ENCODE peak calls at places on chromosomes 16 and 17, in four cellular contexts. N is mucosa of descending colon, Q is cardiac muscle cell, V is BE2C. B is an unnamed sample. For H3K36me3, the result is how much of the 10 kb centered on the place peaks cover.

GRCh38 chr17:9115446-9116265 is 94.3 kb downstream of the NTN1 start:
- DNase-seq in N (peak), Q (peak), V (no peak), B (no peak)

GRCh38 chr16:20385844-20386832 is 18.4 kb downstream of the PDILT start:
- DNase-seq in N (no peak), Q (peak), V (peak), B (no peak)

GRCh38 chr17:10087333-10087732 is 111.1 kb downstream of the GAS7 start:
- DNase-seq in N (no peak), Q (peak), V (no peak), B (no peak)

GRCh38 chr17:49913226-49914095 is 55.5 kb upstream of the DLX4 start:
- DNase-seq in N (no peak), Q (peak), V (no peak), B (no peak)

GRCh38 chr16:49608801-49609200 is 235.2 kb downstream of the C16orf78 start:
- DNase-seq in N (no peak), Q (peak), V (peak), B (no peak)

GRCh38 chr17:27818311-27819170 is 18.2 kb upstream of the NOS2 start:
- DNase-seq in N (peak), Q (peak), V (no peak), B (no peak)

GRCh38 chr17:28381141-28381825 is 9.8 kb downstream of the SARM1 start:
- DNase-seq in N (no peak), Q (peak), V (no peak), B (no peak)

GRCh38 chr16:69880640-69881133 is 70.4 kb upstream of the CLEC18A start:
- DNase-seq in N (no peak), Q (peak), V (no peak), B (no peak)

GRCh38 chr16:4675864-4676786 is 17.2 kb upstream of the NUDT16L1 start:
- DNase-seq in N (peak), Q (no peak), V (peak), B (no peak)

DNA sequence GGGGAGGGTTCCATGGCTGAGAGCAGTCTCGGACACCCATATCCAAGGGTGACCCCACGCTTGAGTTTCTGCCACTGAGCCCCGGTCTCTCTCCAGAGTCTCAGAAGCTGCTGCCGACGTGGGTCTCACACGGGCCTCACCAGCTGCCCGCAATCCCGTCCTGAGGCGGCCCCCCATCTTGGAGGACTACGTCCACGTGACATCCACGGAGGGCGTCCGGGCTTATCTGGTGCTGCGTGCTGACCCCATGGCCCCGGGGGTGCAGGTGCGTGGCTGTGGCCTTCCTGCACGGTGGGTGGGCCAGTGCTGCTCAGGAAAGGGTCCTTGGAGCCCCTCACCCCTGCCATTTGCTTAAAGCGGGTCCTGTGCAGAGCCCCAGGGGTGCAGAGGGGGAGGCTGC is 1.0 kb downstream of the CHTF18 start:
- DNase-seq in N (no peak), Q (no peak), V (no peak), B (no peak)
- H3K4me3 ChIP-seq in N (no peak), Q (no peak), V (peak), B (peak)

GRCh38 chr16:2481676-2482075 is 6.7 kb downstream of the TBC1D24 start:
- DNase-seq in N (no peak), Q (no peak), V (no peak), B (no peak)
- TF ChIP-seq CTCF in N (no peak), Q (no peak), V (no peak), B (no peak)

DNA sequence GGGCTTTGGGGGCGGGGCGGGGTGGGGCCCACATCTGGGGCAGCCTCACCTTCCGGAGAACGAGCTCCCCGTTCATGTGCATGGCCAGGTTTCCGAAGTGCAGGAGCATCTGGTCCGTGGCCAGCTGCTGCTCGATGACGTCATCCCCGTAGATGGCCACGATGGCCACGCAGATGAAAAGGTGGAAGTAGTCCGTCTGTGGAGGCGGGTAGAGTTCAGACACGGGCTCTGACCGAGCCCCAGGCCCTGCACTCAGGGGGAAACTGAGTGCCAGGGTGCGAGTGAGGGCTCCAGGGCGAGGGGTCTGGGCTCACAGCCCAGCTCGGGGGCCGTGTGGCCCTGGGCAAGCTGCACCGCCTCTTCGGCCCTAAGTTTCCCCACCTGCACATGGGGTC is 93.7 kb downstream of the TBC1D16 start:
- DNase-seq in N (no peak), Q (no peak), V (peak), B (no peak)
- H3K36me3 ChIP-seq in N (under half), Q (under half), V (under half), B (under half)

GRCh38 chr17:2176484-2177175 is 121.7 kb downstream of the HIC1 start:
- DNase-seq in N (no peak), Q (no peak), V (no peak), B (no peak)
- H3K4me3 ChIP-seq in N (no peak), Q (no peak), V (no peak), B (no peak)